ENCODE peak calls at places on chromosomes 16 and 17, in eight cellular contexts. V is substantia nigra; K is effector CD4-positive, alpha-beta T cell; N is NCI-H460; Q is iPS-NIHi11; Y is activated effector memory CD4-positive, alpha-beta T cell treated with anti-CD3 and anti-CD28 coated beads, Interleukin-2, amount 50 U/mL, for 16 hours; D is anterior cingulate cortex; T is fibroblast of lung. C is an unnamed sample.

GRCh38 chr17:69954241-69954933 is 120.6 kb upstream of the KCNJ16 start:
- DNase-seq in D (no peak), Q (no peak), Y (no peak), T (peak), K (no peak), V (no peak), N (no peak), C (no peak)

GRCh38 chr17:49454050-49454449 is 39.4 kb upstream of the PHB1 start:
- DNase-seq in Y (no peak), N (no peak), K (no peak), T (no peak), D (peak), V (peak), Q (no peak), C (no peak)

GRCh38 chr17:700504-701094 is 14.0 kb downstream of the VPS53 start:
- DNase-seq in D (no peak), K (peak), Q (peak), N (no peak), T (peak), Y (peak), V (no peak), C (peak)

GRCh38 chr17:43385046-43385831 is 13.6 kb upstream of the ARL4D start:
- DNase-seq in V (no peak), Q (no peak), T (no peak), N (no peak), K (no peak), Y (no peak), D (no peak), C (no peak)

GRCh38 chr16:24731722-24732419 is 2.4 kb downstream of the TNRC6A start:
- DNase-seq in N (no peak), K (no peak), Y (no peak), Q (no peak), V (no peak), T (no peak), D (no peak), C (no peak)

GRCh38 chr16:54034684-54035083 is 251.9 kb downstream of the IRX3 start:
- DNase-seq in N (no peak), Y (no peak), K (no peak), V (no peak), D (no peak), T (peak), Q (no peak), C (peak)

GRCh38 chr16:47196457-47196856 is 52.7 kb upstream of the NETO2 start:
- DNase-seq in T (no peak), V (no peak), D (no peak), N (no peak), Q (no peak), K (no peak), Y (no peak), C (no peak)

GRCh38 chr16:20944861-20945390 is 44.4 kb downstream of the LYRM1 start:
- DNase-seq in T (peak), D (no peak), N (no peak), V (no peak), Y (peak), K (no peak), Q (no peak), C (no peak)

GRCh38 chr17:45980855-45981254 is 18.2 kb upstream of the STH start:
- DNase-seq in Q (no peak), V (no peak), K (no peak), D (no peak), Y (no peak), N (no peak), T (no peak), C (no peak)

GRCh38 chr17:73950515-73950914 is 253.0 kb upstream of the RPL38 start:
- DNase-seq in Y (no peak), Q (peak), K (no peak), V (no peak), N (no peak), D (no peak), T (no peak), C (no peak)

GRCh38 chr16:73002836-73003235 is 45.1 kb downstream of the ZFHX3 start:
- DNase-seq in V (no peak), K (no peak), N (no peak), T (peak), Q (no peak), Y (no peak), D (no peak), C (no peak)

GRCh38 chr16:177981-178676 is 1.6 kb downstream of the HBA1 start:
- DNase-seq in Y (no peak), D (no peak), K (no peak), N (no peak), V (no peak), Q (no peak), T (no peak), C (no peak)

GRCh38 chr17:50931003-50931878 is 65.1 kb upstream of the TOB1 start:
- DNase-seq in Q (peak), Y (peak), V (peak), K (peak), D (peak), N (peak), T (peak), C (peak)

GRCh38 chr16:66949472-66949871 is 11.6 kb upstream of the CES3 start:
- DNase-seq in T (no peak), D (no peak), Y (no peak), N (no peak), Q (no peak), V (no peak), K (no peak), C (no peak)